ENCODE peak calls at places on chromosomes 13 and 19, in six cellular contexts. Y, U, T, W, H and R are unnamed samples.

GRCh38 chr19:38409631-38410133 is 6.8 kb downstream of the FAM98C start:
- DNase-seq in H (no peak), T (no peak), Y (no peak), W (no peak), U (no peak), R (no peak)

GRCh38 chr13:22758245-22758644 is 422.5 kb upstream of the SGCG start:
- DNase-seq in T (no peak), H (no peak), U (no peak), W (no peak), Y (no peak), R (no peak)

GRCh38 chr19:772730-773436 is 22.0 kb downstream of the MISP start:
- DNase-seq in T (peak; percentile 29), W (no peak), Y (no peak), H (no peak), U (no peak), R (no peak)

GRCh38 chr13:55229906-55230569 is 1910.7 kb upstream of the PRR20A start:
- DNase-seq in Y (no peak), H (no peak), W (no peak), U (no peak), T (no peak), R (no peak)

GRCh38 chr13:100022798-100023197 is 41.2 kb downstream of the ZIC2 start:
- DNase-seq in T (no peak), U (no peak), H (no peak), Y (no peak), W (no peak), R (no peak)

GRCh38 chr13:85333511-85333910 is 465.7 kb downstream of the SLITRK6 start:
- DNase-seq in U (no peak), W (no peak), Y (no peak), H (no peak), T (no peak), R (no peak)

GRCh38 chr19:33720155-33720493 is 76.5 kb upstream of the KCTD15 start:
- DNase-seq in T (no peak), Y (no peak), U (no peak), W (no peak), H (no peak), R (no peak)

GRCh38 chr13:88031980-88032562 is 360.9 kb downstream of the SLITRK5 start:
- DNase-seq in T (peak; percentile 57), Y (no peak), U (no peak), H (no peak), W (no peak), R (no peak)

GRCh38 chr13:43054803-43055802 is 31.7 kb downstream of the DNAJC15 start:
- DNase-seq in W (no peak), U (no peak), Y (peak; percentile 3), H (no peak), T (peak; percentile 78), R (no peak)

GRCh38 chr19:41405776-41406175 is 8.2 kb downstream of the BCKDHA start:
- DNase-seq in U (no peak), H (no peak), W (no peak), Y (no peak), T (no peak), R (no peak)